ENCODE peak calls at places on chromosomes 2 and 18, in ten cellular contexts. One of them, this sample, is unnamed.

GRCh38 chr2:230614913-230615332 is 97.7 kb upstream of the CAB39 start:
- DNase-seq in GM20000: peak; percentile 70
- DNase-seq in Calu3: no peak
- DNase-seq in IMR-90: no peak
- DNase-seq in thoracic aorta: no peak
- DNase-seq in HFF-Myc: no peak
- DNase-seq in astrocyte of the cerebellum: no peak
- DNase-seq in HCT116: no peak
- DNase-seq in body of pancreas: no peak
- DNase-seq in GM10248: peak; percentile 75
- DNase-seq in this sample: no peak

GRCh38 chr2:176002684-176003225 is 688 bp upstream of the LNPK start:
- DNase-seq in astrocyte of the cerebellum: no peak
- DNase-seq in GM10248: no peak
- DNase-seq in body of pancreas: peak; percentile 12
- DNase-seq in IMR-90: peak; percentile 27
- DNase-seq in HFF-Myc: no peak
- DNase-seq in GM20000: peak; percentile 23
- DNase-seq in thoracic aorta: no peak
- DNase-seq in Calu3: peak; percentile 11
- DNase-seq in HCT116: no peak
- DNase-seq in this sample: peak; percentile 13

GRCh38 chr18:69631281-69631680 is 230.6 kb downstream of the DOK6 start:
- DNase-seq in thoracic aorta: no peak
- DNase-seq in GM10248: no peak
- DNase-seq in HCT116: no peak
- DNase-seq in IMR-90: no peak
- DNase-seq in GM20000: no peak
- DNase-seq in Calu3: no peak
- DNase-seq in body of pancreas: no peak
- DNase-seq in astrocyte of the cerebellum: no peak
- DNase-seq in HFF-Myc: no peak
- DNase-seq in this sample: no peak

GRCh38 chr2:197838036-197838435 is 33.6 kb downstream of the PLCL1 start:
- DNase-seq in HCT116: no peak
- DNase-seq in GM20000: peak; percentile 44
- DNase-seq in Calu3: no peak
- DNase-seq in GM10248: peak; percentile 64
- DNase-seq in astrocyte of the cerebellum: no peak
- DNase-seq in body of pancreas: no peak
- DNase-seq in IMR-90: peak; percentile 36
- DNase-seq in thoracic aorta: no peak
- DNase-seq in HFF-Myc: no peak
- DNase-seq in this sample: no peak

GRCh38 chr18:45526120-45526841 is 89.0 kb upstream of the SLC14A2 start:
- DNase-seq in HCT116: no peak
- DNase-seq in GM20000: no peak
- DNase-seq in body of pancreas: peak; percentile 3
- DNase-seq in GM10248: no peak
- DNase-seq in HFF-Myc: peak; percentile 36
- DNase-seq in astrocyte of the cerebellum: peak; percentile 20
- DNase-seq in Calu3: no peak
- DNase-seq in IMR-90: no peak
- DNase-seq in thoracic aorta: no peak
- DNase-seq in this sample: no peak

GRCh38 chr2:96876811-96877437 is 7.0 kb upstream of the SEMA4C start:
- DNase-seq in GM20000: no peak
- DNase-seq in body of pancreas: no peak
- DNase-seq in thoracic aorta: no peak
- DNase-seq in IMR-90: no peak
- DNase-seq in HFF-Myc: no peak
- DNase-seq in GM10248: no peak
- DNase-seq in HCT116: no peak
- DNase-seq in Calu3: no peak
- DNase-seq in astrocyte of the cerebellum: no peak
- DNase-seq in this sample: no peak

GRCh38 chr2:136185991-136186771 is 68.2 kb upstream of the CXCR4 start:
- DNase-seq in HFF-Myc: no peak
- DNase-seq in Calu3: no peak
- DNase-seq in GM10248: no peak
- DNase-seq in HCT116: no peak
- DNase-seq in astrocyte of the cerebellum: no peak
- DNase-seq in body of pancreas: no peak
- DNase-seq in IMR-90: no peak
- DNase-seq in GM20000: no peak
- DNase-seq in thoracic aorta: no peak
- DNase-seq in this sample: no peak

GRCh38 chr18:4106407-4107033 is 348.6 kb downstream of the DLGAP1 start:
- DNase-seq in HCT116: peak; percentile 42
- DNase-seq in thoracic aorta: peak; percentile 5
- DNase-seq in IMR-90: peak; percentile 52
- DNase-seq in Calu3: peak; percentile 71
- DNase-seq in body of pancreas: peak; percentile 55
- DNase-seq in GM20000: peak; percentile 22
- DNase-seq in HFF-Myc: peak; percentile 31
- DNase-seq in GM10248: peak; percentile 35
- DNase-seq in astrocyte of the cerebellum: peak; percentile 76
- DNase-seq in this sample: peak; percentile 6

GRCh38 chr2:219681301-219682290 is 54.2 kb downstream of the SLC4A3 start:
- DNase-seq in IMR-90: peak; percentile 44
- DNase-seq in HFF-Myc: no peak
- DNase-seq in HCT116: no peak
- DNase-seq in GM20000: no peak
- DNase-seq in GM10248: no peak
- DNase-seq in body of pancreas: no peak
- DNase-seq in astrocyte of the cerebellum: no peak
- DNase-seq in Calu3: no peak
- DNase-seq in thoracic aorta: no peak
- DNase-seq in this sample: no peak

GRCh38 chr18:23943903-23944624 is 70.5 kb upstream of the TTC39C start:
- DNase-seq in astrocyte of the cerebellum: no peak
- DNase-seq in GM20000: no peak
- DNase-seq in GM10248: no peak
- DNase-seq in HCT116: no peak
- DNase-seq in Calu3: no peak
- DNase-seq in IMR-90: peak; percentile 90
- DNase-seq in HFF-Myc: no peak
- DNase-seq in body of pancreas: no peak
- DNase-seq in thoracic aorta: no peak
- DNase-seq in this sample: no peak

GRCh38 chr2:233059797-233060499 is at the start of gene INPP5D:
- DNase-seq in HCT116: no peak
- DNase-seq in thoracic aorta: no peak
- DNase-seq in Calu3: no peak
- DNase-seq in HFF-Myc: no peak
- DNase-seq in IMR-90: no peak
- DNase-seq in GM10248: peak; percentile 86
- DNase-seq in astrocyte of the cerebellum: no peak
- DNase-seq in GM20000: peak; percentile 81
- DNase-seq in body of pancreas: peak; percentile 64
- DNase-seq in this sample: no peak

GRCh38 chr2:42922790-42923631 is 130.6 kb upstream of the HAAO start:
- DNase-seq in Calu3: no peak
- DNase-seq in body of pancreas: no peak
- DNase-seq in HFF-Myc: no peak
- DNase-seq in HCT116: no peak
- DNase-seq in GM20000: no peak
- DNase-seq in IMR-90: peak; percentile 81
- DNase-seq in GM10248: no peak
- DNase-seq in thoracic aorta: peak; percentile 77
- DNase-seq in astrocyte of the cerebellum: no peak
- DNase-seq in this sample: peak; percentile 38

GRCh38 chr2:79097843-79098242 is 10.1 kb upstream of the REG1B start:
- DNase-seq in Calu3: no peak
- DNase-seq in GM10248: no peak
- DNase-seq in HFF-Myc: no peak
- DNase-seq in GM20000: no peak
- DNase-seq in HCT116: no peak
- DNase-seq in thoracic aorta: no peak
- DNase-seq in astrocyte of the cerebellum: no peak
- DNase-seq in body of pancreas: no peak
- DNase-seq in IMR-90: no peak
- DNase-seq in this sample: no peak
- TF ChIP-seq CTCF in Calu3: no peak
- TF ChIP-seq CTCF in GM10248: no peak
- TF ChIP-seq CTCF in HFF-Myc: no peak
- TF ChIP-seq CTCF in GM20000: no peak
- TF ChIP-seq CTCF in HCT116: no peak
- TF ChIP-seq CTCF in thoracic aorta: no peak
- TF ChIP-seq CTCF in astrocyte of the cerebellum: no peak
- TF ChIP-seq CTCF in body of pancreas: no peak
- TF ChIP-seq CTCF in IMR-90: no peak
- TF ChIP-seq CTCF in this sample: no peak

DNA sequence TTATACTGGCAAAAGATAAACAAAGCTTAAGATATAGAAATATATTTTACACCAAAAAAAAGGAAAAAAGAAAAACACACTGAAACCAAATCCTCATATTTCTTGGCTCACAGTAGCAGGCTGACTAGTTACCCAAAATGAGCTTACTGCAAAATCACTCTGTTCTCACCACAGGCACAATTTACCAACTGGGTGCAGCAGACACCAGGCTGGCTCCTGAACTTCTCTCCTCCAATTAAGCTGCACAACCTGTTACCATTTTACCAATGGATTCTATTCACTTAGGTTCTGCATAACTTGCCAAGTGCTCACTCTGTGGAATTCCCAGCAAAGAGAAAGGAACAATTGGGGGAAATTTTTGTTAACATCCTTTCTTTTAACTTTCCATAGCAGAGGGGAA is 679.3 kb downstream of the ZEB2 start:
- DNase-seq in HCT116: no peak
- DNase-seq in GM10248: no peak
- DNase-seq in GM20000: no peak
- DNase-seq in Calu3: no peak
- DNase-seq in thoracic aorta: no peak
- DNase-seq in astrocyte of the cerebellum: no peak
- DNase-seq in body of pancreas: no peak
- DNase-seq in HFF-Myc: no peak
- DNase-seq in IMR-90: no peak
- DNase-seq in this sample: no peak
- TF ChIP-seq CTCF in HCT116: no peak
- TF ChIP-seq CTCF in GM10248: no peak
- TF ChIP-seq CTCF in GM20000: no peak
- TF ChIP-seq CTCF in Calu3: no peak
- TF ChIP-seq CTCF in thoracic aorta: no peak
- TF ChIP-seq CTCF in astrocyte of the cerebellum: no peak
- TF ChIP-seq CTCF in body of pancreas: no peak
- TF ChIP-seq CTCF in HFF-Myc: no peak
- TF ChIP-seq CTCF in IMR-90: no peak
- TF ChIP-seq CTCF in this sample: no peak

GRCh38 chr2:120852200-120852815 is 116.6 kb downstream of the GLI2 start:
- DNase-seq in HCT116: no peak
- DNase-seq in body of pancreas: no peak
- DNase-seq in IMR-90: no peak
- DNase-seq in HFF-Myc: no peak
- DNase-seq in thoracic aorta: no peak
- DNase-seq in Calu3: no peak
- DNase-seq in GM10248: no peak
- DNase-seq in astrocyte of the cerebellum: no peak
- DNase-seq in GM20000: no peak
- DNase-seq in this sample: no peak
- TF ChIP-seq CTCF in HCT116: no peak
- TF ChIP-seq CTCF in body of pancreas: no peak
- TF ChIP-seq CTCF in IMR-90: no peak
- TF ChIP-seq CTCF in HFF-Myc: no peak
- TF ChIP-seq CTCF in thoracic aorta: no peak
- TF ChIP-seq CTCF in Calu3: no peak
- TF ChIP-seq CTCF in GM10248: no peak
- TF ChIP-seq CTCF in astrocyte of the cerebellum: no peak
- TF ChIP-seq CTCF in GM20000: no peak
- TF ChIP-seq CTCF in this sample: no peak

GRCh38 chr2:41395692-41396091 is 652.1 kb upstream of the PKDCC start:
- DNase-seq in Calu3: no peak
- DNase-seq in thoracic aorta: no peak
- DNase-seq in IMR-90: no peak
- DNase-seq in astrocyte of the cerebellum: no peak
- DNase-seq in GM10248: no peak
- DNase-seq in HCT116: no peak
- DNase-seq in GM20000: no peak
- DNase-seq in body of pancreas: no peak
- DNase-seq in HFF-Myc: no peak
- DNase-seq in this sample: no peak
- TF ChIP-seq CTCF in Calu3: no peak
- TF ChIP-seq CTCF in thoracic aorta: no peak
- TF ChIP-seq CTCF in IMR-90: no peak
- TF ChIP-seq CTCF in astrocyte of the cerebellum: no peak
- TF ChIP-seq CTCF in GM10248: no peak
- TF ChIP-seq CTCF in HCT116: no peak
- TF ChIP-seq CTCF in GM20000: no peak
- TF ChIP-seq CTCF in body of pancreas: no peak
- TF ChIP-seq CTCF in HFF-Myc: no peak
- TF ChIP-seq CTCF in this sample: no peak

GRCh38 chr2:28674062-28674712 is 77.4 kb upstream of the PPP1CB start:
- DNase-seq in body of pancreas: no peak
- DNase-seq in IMR-90: peak; percentile 88
- DNase-seq in HCT116: no peak
- DNase-seq in Calu3: no peak
- DNase-seq in GM10248: no peak
- DNase-seq in thoracic aorta: no peak
- DNase-seq in HFF-Myc: no peak
- DNase-seq in astrocyte of the cerebellum: no peak
- DNase-seq in GM20000: no peak
- DNase-seq in this sample: no peak

GRCh38 chr2:28674713-28675068 is 76.9 kb upstream of the PPP1CB start:
- DNase-seq in body of pancreas: no peak
- DNase-seq in HFF-Myc: no peak
- DNase-seq in GM20000: no peak
- DNase-seq in HCT116: no peak
- DNase-seq in GM10248: no peak
- DNase-seq in IMR-90: no peak
- DNase-seq in Calu3: no peak
- DNase-seq in thoracic aorta: no peak
- DNase-seq in astrocyte of the cerebellum: no peak
- DNase-seq in this sample: no peak

GRCh38 chr2:28678944-28679343 is 72.7 kb upstream of the PPP1CB start:
- DNase-seq in astrocyte of the cerebellum: no peak
- DNase-seq in GM10248: peak; percentile 51
- DNase-seq in Calu3: no peak
- DNase-seq in GM20000: peak; percentile 19
- DNase-seq in IMR-90: no peak
- DNase-seq in thoracic aorta: no peak
- DNase-seq in body of pancreas: no peak
- DNase-seq in HCT116: no peak
- DNase-seq in HFF-Myc: no peak
- DNase-seq in this sample: no peak

GRCh38 chr2:28678175-28678855 is 73.3 kb upstream of the PPP1CB start:
- DNase-seq in GM20000: no peak
- DNase-seq in IMR-90: no peak
- DNase-seq in GM10248: no peak
- DNase-seq in astrocyte of the cerebellum: no peak
- DNase-seq in thoracic aorta: no peak
- DNase-seq in HFF-Myc: no peak
- DNase-seq in body of pancreas: peak; percentile 67
- DNase-seq in Calu3: no peak
- DNase-seq in HCT116: no peak
- DNase-seq in this sample: no peak

GRCh38 chr2:28676153-28676835 is 75.3 kb upstream of the PPP1CB start:
- DNase-seq in astrocyte of the cerebellum: no peak
- DNase-seq in GM10248: no peak
- DNase-seq in IMR-90: no peak
- DNase-seq in GM20000: no peak
- DNase-seq in thoracic aorta: no peak
- DNase-seq in Calu3: no peak
- DNase-seq in body of pancreas: no peak
- DNase-seq in HFF-Myc: no peak
- DNase-seq in HCT116: no peak
- DNase-seq in this sample: no peak
- TF ChIP-seq CTCF in astrocyte of the cerebellum: no peak
- TF ChIP-seq CTCF in GM10248: no peak
- TF ChIP-seq CTCF in IMR-90: no peak
- TF ChIP-seq CTCF in GM20000: no peak
- TF ChIP-seq CTCF in thoracic aorta: no peak
- TF ChIP-seq CTCF in Calu3: no peak
- TF ChIP-seq CTCF in body of pancreas: no peak
- TF ChIP-seq CTCF in HFF-Myc: no peak
- TF ChIP-seq CTCF in HCT116: no peak
- TF ChIP-seq CTCF in this sample: no peak

This sample was measured in RWPE1.